ENCODE peak calls at places on chromosomes 3 and 15, in seven cellular contexts. O, W, R, Z, M, K and G are unnamed samples.

GRCh38 chr15:63560741-63561448 is 36.3 kb upstream of the FBXL22 start:
- DNase-seq in O (no peak), W (no peak), R (no peak), Z (peak; percentile 7), M (no peak), K (no peak), G (no peak)

GRCh38 chr3:52649461-52650210 is 36.1 kb downstream of the PBRM1 start:
- DNase-seq in O (no peak), W (no peak), R (no peak), Z (no peak), M (no peak), K (no peak), G (peak; percentile 35)

GRCh38 chr15:39794970-39795369 is 12.3 kb upstream of the FSIP1 start:
- DNase-seq in O (no peak), W (no peak), R (no peak), Z (no peak), M (no peak), K (no peak), G (no peak)

GRCh38 chr3:54873059-54873695 is 54.7 kb downstream of the LRTM1 start:
- DNase-seq in O (no peak), W (no peak), R (no peak), Z (no peak), M (no peak), K (no peak), G (no peak)

GRCh38 chr3:42651248-42652091 is 2.0 kb upstream of the ZBTB47 start:
- DNase-seq in O (no peak), W (peak; percentile 65), R (no peak), Z (no peak), M (no peak), K (no peak), G (peak; percentile 58)

GRCh38 chr15:35305031-35305555 is 220.0 kb upstream of the NANOGP8 start:
- DNase-seq in O (no peak), W (no peak), R (no peak), Z (no peak), M (no peak), K (no peak), G (no peak)

GRCh38 chr3:133792171-133792763 is 13.3 kb upstream of the SRPRB start:
- DNase-seq in O (no peak), W (no peak), R (no peak), Z (no peak), M (no peak), K (no peak), G (no peak)

GRCh38 chr3:141450727-141451378 is 36.0 kb upstream of the RASA2 start:
- DNase-seq in O (no peak), W (no peak), R (no peak), Z (no peak), M (no peak), K (no peak), G (no peak)

GRCh38 chr3:4976109-4976508 is 3.1 kb upstream of the BHLHE40 start:
- DNase-seq in O (peak; percentile 89), W (peak; percentile 81), R (no peak), Z (no peak), M (no peak), K (peak; percentile 66), G (peak; percentile 34)

GRCh38 chr15:70853270-70853854 is 595 bp downstream of the LARP6 start:
- DNase-seq in O (no peak), W (peak; percentile 69), R (no peak), Z (no peak), M (no peak), K (no peak), G (peak; percentile 51)

GRCh38 chr3:143736651-143737050 is 111.6 kb downstream of the SLC9A9 start:
- DNase-seq in O (no peak), W (no peak), R (no peak), Z (no peak), M (no peak), K (no peak), G (no peak)

GRCh38 chr3:130800829-130801228 is 54.2 kb upstream of the PIK3R4 start:
- DNase-seq in O (no peak), W (peak; percentile 25), R (no peak), Z (no peak), M (no peak), K (no peak), G (no peak)

GRCh38 chr3:184391266-184391665 is 11.4 kb downstream of the CHRD start:
- DNase-seq in O (no peak), W (no peak), R (no peak), Z (no peak), M (no peak), K (no peak), G (no peak)